ENCODE peak calls at places on chromosomes 4 and X, in eight cellular contexts. V, Z, W, G, S, P, K and R are unnamed samples.

GRCh38 chr4:67332627-67333026 is 212.7 kb downstream of the CENPC start:
- DNase-seq in W (no peak), Z (peak; percentile 18), P (no peak), G (no peak), V (no peak), K (no peak), S (no peak), R (no peak)

GRCh38 chr4:109701566-109702399 is 1.5 kb downstream of the CASP6 start:
- DNase-seq in Z (peak; percentile 13), P (no peak), W (peak; percentile 52), K (no peak), G (no peak), V (no peak), S (no peak), R (no peak)

GRCh38 chr4:77155631-77156345 is 1.2 kb upstream of the CCNG2 start:
- DNase-seq in V (no peak), P (no peak), G (no peak), K (no peak), S (no peak), Z (no peak), W (no peak), R (no peak)

GRCh38 chrX:9665113-9665512 is 100.5 kb downstream of the GPR143 start:
- DNase-seq in G (no peak), P (no peak), W (no peak), Z (peak; percentile 29), K (no peak), S (no peak), V (no peak), R (no peak)

GRCh38 chr4:55635760-55636621 is at the start of gene NMU:
- DNase-seq in K (peak; percentile 15), S (peak; percentile 18), W (peak; percentile 54), P (peak; percentile 78), V (peak; percentile 76), G (peak; percentile 19), Z (peak; percentile 8), R (no peak)

GRCh38 chr4:140719022-140719421 is 37.2 kb downstream of the TBC1D9 start:
- DNase-seq in S (no peak), Z (peak; percentile 73), W (no peak), G (no peak), P (no peak), K (no peak), V (no peak), R (no peak)

GRCh38 chrX:119624951-119625668 is 18.9 kb upstream of the NKRF start:
- DNase-seq in P (no peak), K (no peak), S (no peak), V (no peak), W (no peak), G (no peak), Z (no peak), R (no peak)

GRCh38 chr4:144674711-144675110 is 28.8 kb downstream of the HHIP start:
- DNase-seq in K (no peak), P (no peak), W (no peak), S (no peak), Z (no peak), G (no peak), V (no peak), R (no peak)

GRCh38 chrX:9433596-9433995 is 31.3 kb upstream of the TBL1X start:
- DNase-seq in Z (peak; percentile 19), V (no peak), W (no peak), S (no peak), K (no peak), P (no peak), G (no peak), R (no peak)

GRCh38 chrX:37640142-37640541 is 45.4 kb upstream of the XK start:
- DNase-seq in V (no peak), K (no peak), S (no peak), W (no peak), Z (no peak), P (no peak), G (no peak), R (no peak)

GRCh38 chr4:113013746-113014145 is 35.7 kb upstream of the ANK2 start:
- DNase-seq in Z (peak; percentile 8), S (no peak), P (no peak), K (no peak), V (no peak), G (no peak), W (no peak), R (no peak)

GRCh38 chr4:109005523-109005922 is 242.7 kb upstream of the ETNPPL start:
- DNase-seq in V (no peak), Z (peak; percentile 51), P (no peak), S (no peak), W (no peak), G (no peak), K (no peak), R (no peak)

GRCh38 chr4:137039369-137039768 is 492.9 kb downstream of the PCDH18 start:
- DNase-seq in K (no peak), G (no peak), Z (no peak), V (no peak), P (no peak), W (no peak), S (no peak), R (no peak)

GRCh38 chr4:83644677-83645639 is 109.0 kb downstream of the GPAT3 start:
- DNase-seq in Z (peak; percentile 82), V (no peak), K (no peak), P (no peak), W (no peak), S (peak; percentile 25), G (no peak), R (no peak)

GRCh38 chr4:127482049-127482448 is 150.7 kb upstream of the INTU start:
- DNase-seq in V (no peak), K (no peak), Z (no peak), W (no peak), S (no peak), P (no peak), G (no peak), R (no peak)

GRCh38 chrX:154437398-154437752 is 421 bp downstream of the GDI1 start:
- DNase-seq in Z (no peak), P (no peak), W (no peak), G (no peak), V (no peak), K (no peak), S (no peak), R (no peak)

GRCh38 chrX:103442536-103442901 is 66.2 kb downstream of the BEX3 start:
- DNase-seq in W (no peak), V (no peak), K (no peak), P (no peak), G (no peak), S (no peak), Z (peak; percentile 51), R (no peak)

DNA sequence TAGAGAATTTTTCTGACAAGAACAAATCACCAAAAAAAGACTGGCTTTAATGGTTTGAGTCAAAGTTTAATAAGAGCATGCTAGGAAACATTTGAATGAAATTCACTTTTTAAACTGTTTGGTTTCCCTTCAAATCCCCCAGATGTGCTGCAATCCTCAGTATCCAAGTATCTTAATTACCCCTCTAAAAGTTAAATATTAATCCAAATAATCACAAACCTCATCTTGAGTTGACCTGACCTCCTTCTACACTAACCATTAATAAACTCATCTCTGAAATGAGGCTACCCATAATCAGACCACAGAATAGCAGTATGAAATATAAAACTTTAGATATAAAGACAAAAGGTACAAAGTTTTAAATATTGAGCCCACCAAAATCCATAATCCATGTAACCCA is 10.1 kb downstream of the DHX15 start:
- DNase-seq in W (no peak), P (no peak), S (no peak), Z (no peak), V (no peak), K (no peak), G (no peak), R (no peak)
- H3K4me1 ChIP-seq in W (peaks cover 25% of the 10 kb centered on the region), P (peaks cover 61% of the 10 kb centered on the region), S (peaks cover 80% of the 10 kb centered on the region), Z (peaks cover 7% of the 10 kb centered on the region), V (peaks cover 53% of the 10 kb centered on the region), K (peaks cover 5% of the 10 kb centered on the region), G (peaks cover 44% of the 10 kb centered on the region), R (peaks cover 46% of the 10 kb centered on the region)

GRCh38 chr4:7843831-7844230 is 95.8 kb downstream of the AFAP1 start:
- DNase-seq in P (no peak), K (no peak), S (no peak), Z (no peak), W (no peak), V (no peak), G (no peak), R (no peak)

GRCh38 chr4:7845493-7846124 is 94.1 kb downstream of the AFAP1 start:
- DNase-seq in G (no peak), K (no peak), Z (no peak), P (no peak), W (no peak), V (no peak), S (no peak), R (no peak)

GRCh38 chr4:7842384-7843279 is 97.0 kb downstream of the AFAP1 start:
- DNase-seq in Z (peak; percentile 99), W (peak; percentile 33), P (no peak), G (peak; percentile 66), K (peak; percentile 77), V (no peak), S (peak; percentile 71), R (no peak)

GRCh38 chr4:7847206-7847605 is 92.5 kb downstream of the AFAP1 start:
- DNase-seq in Z (no peak), V (no peak), G (no peak), W (no peak), S (no peak), K (no peak), P (no peak), R (no peak)

GRCh38 chr4:7844247-7844991 is 95.2 kb downstream of the AFAP1 start:
- DNase-seq in G (peak; percentile 83), W (peak; percentile 81), S (peak; percentile 79), P (peak; percentile 83), K (peak; percentile 73), Z (peak; percentile 89), V (no peak), R (peak; percentile 60)
- H3K27ac ChIP-seq in G (no peak overlapping the region), W (peak overlapping the region; percentile 84), S (peak overlapping the region; percentile 83), P (peak overlapping the region; percentile 2), K (no peak overlapping the region), Z (no peak overlapping the region), V (no peak overlapping the region), R (no peak overlapping the region)

GRCh38 chr4:64824591-64824990 is 415.3 kb upstream of the TECRL start:
- DNase-seq in G (no peak), S (no peak), P (no peak), Z (no peak), K (no peak), V (no peak), W (no peak), R (no peak)

GRCh38 chr4:64821612-64822011 is 412.4 kb upstream of the TECRL start:
- DNase-seq in P (no peak), K (no peak), V (no peak), Z (no peak), W (no peak), G (no peak), S (no peak), R (no peak)

DNA sequence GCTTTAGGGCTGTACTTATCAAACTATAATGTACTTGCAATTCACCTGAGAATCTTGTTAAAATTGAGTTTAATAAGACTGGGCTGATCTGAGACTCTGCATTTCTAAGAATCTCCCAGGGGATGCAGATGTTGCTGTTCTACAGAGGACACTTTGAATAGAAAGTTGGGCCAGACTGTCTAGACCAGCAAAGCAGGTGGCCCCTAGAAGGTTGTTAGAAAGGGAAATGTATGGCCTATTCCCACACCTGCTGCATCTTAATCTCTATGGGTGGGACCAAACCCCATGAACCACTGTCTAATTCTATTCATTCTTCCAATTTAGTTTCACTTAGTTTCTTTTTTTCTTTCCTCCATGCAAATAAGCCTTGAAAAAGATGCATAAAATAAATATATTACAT is 413.2 kb upstream of the TECRL start:
- DNase-seq in P (no peak), Z (no peak), G (no peak), W (no peak), S (no peak), V (no peak), K (no peak), R (no peak)
- H3K4me1 ChIP-seq in P (no peaks in the 10 kb centered on the region), Z (no peaks in the 10 kb centered on the region), G (no peaks in the 10 kb centered on the region), W (no peaks in the 10 kb centered on the region), S (no peaks in the 10 kb centered on the region), V (no peaks in the 10 kb centered on the region), K (no peaks in the 10 kb centered on the region), R (no peaks in the 10 kb centered on the region)

GRCh38 chr4:120290553-120290952 is 223.9 kb upstream of the MAD2L1 start:
- DNase-seq in V (no peak), W (no peak), S (no peak), K (no peak), G (no peak), P (no peak), Z (no peak), R (no peak)
- H3K27ac ChIP-seq in V (no peak overlapping the region), W (no peak overlapping the region), S (no peak overlapping the region), K (no peak overlapping the region), G (no peak overlapping the region), P (no peak overlapping the region), Z (no peak overlapping the region), R (no peak overlapping the region)